ENCODE peak calls at places on chromosomes 13 and 19, in seven cellular contexts. L is uterus, D is cardiac muscle cell, S is heart left ventricle, R is foreskin keratinocyte, Q is psoas muscle, A is IMR-90. O is an unnamed sample. For H3K4me1, the result is how much of the 10 kb centered on the place peaks cover.

GRCh38 chr19:10112037-10112751 is 701 bp downstream of the P2RY11 start:
- DNase-seq in L (no peak), D (no peak), S (no peak), R (no peak), Q (no peak), A (no peak), O (no peak)

GRCh38 chr19:2394669-2395292 is 32.6 kb downstream of the TIMM13 start:
- DNase-seq in L (no peak), D (no peak), S (no peak), R (no peak), Q (no peak), A (no peak), O (no peak)

GRCh38 chr13:31761951-31762350 is 22.6 kb downstream of the RXFP2 start:
- DNase-seq in L (no peak), D (no peak), S (no peak), R (no peak), Q (no peak), A (peak), O (no peak)

GRCh38 chr19:57071414-57071813 is 48.4 kb upstream of the USP29 start:
- DNase-seq in L (no peak), D (no peak), S (no peak), R (no peak), Q (no peak), A (no peak), O (no peak)

GRCh38 chr13:108662528-108662927 is 33.1 kb downstream of the MYO16 start:
- DNase-seq in L (no peak), D (no peak), S (no peak), R (no peak), Q (no peak), A (no peak), O (no peak)

GRCh38 chr13:34803756-34804155 is 138.3 kb upstream of the NBEA start:
- DNase-seq in L (no peak), D (no peak), S (no peak), R (no peak), Q (no peak), A (no peak), O (no peak)

GRCh38 chr13:113666324-113666660 is 727 bp upstream of the GRK1 start:
- DNase-seq in L (peak), D (no peak), S (no peak), R (no peak), Q (no peak), A (no peak), O (no peak)

GRCh38 chr19:51798127-51798526 is 3.2 kb downstream of the FPR3 start:
- DNase-seq in L (no peak), D (no peak), S (no peak), R (no peak), Q (no peak), A (no peak), O (no peak)

GRCh38 chr19:4197228-4197624 is 14.7 kb downstream of the ANKRD24 start:
- DNase-seq in L (no peak), D (no peak), S (no peak), R (no peak), Q (no peak), A (no peak), O (no peak)
- TF ChIP-seq CTCF in L (no peak), D (no peak), S (no peak), R (no peak), Q (no peak), A (no peak), O (no peak)

GRCh38 chr19:35000338-35000646 is 169 bp downstream of the GRAMD1A start:
- DNase-seq in L (no peak), D (no peak), S (no peak), R (no peak), Q (no peak), A (no peak), O (no peak)
- H3K4me1 ChIP-seq in L (under half), D (under half), S (half or more), R (under half), Q (under half), A (under half), O (under half)

DNA sequence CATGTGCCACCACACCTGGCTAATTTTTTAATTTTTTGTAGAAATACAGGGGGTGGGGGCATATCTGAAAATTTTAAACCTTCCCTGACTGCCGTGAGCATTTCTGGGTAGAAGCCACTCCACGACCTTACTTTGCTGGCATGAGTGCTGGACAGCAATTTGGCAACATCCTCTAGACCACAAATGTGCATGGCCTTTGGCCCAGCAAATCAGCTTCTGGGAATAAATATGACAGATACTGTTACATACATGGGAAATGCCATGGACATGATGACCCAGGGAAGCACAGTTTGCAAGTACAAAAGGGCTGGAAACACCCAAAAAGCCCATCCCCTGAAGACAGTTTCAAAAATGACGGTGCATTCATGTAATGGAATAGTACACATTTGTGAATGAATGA is 3.2 kb upstream of the PVR start:
- DNase-seq in L (no peak), D (no peak), S (no peak), R (no peak), Q (no peak), A (peak), O (no peak)
- H3K27ac ChIP-seq in L (no peak), D (no peak), S (no peak), R (no peak), Q (peak), A (no peak), O (no peak)

GRCh38 chr13:82749551-82749950 is 1132.7 kb downstream of the SLITRK1 start:
- DNase-seq in L (no peak), D (no peak), S (no peak), R (no peak), Q (no peak), A (peak), O (no peak)
- TF ChIP-seq CTCF in L (no peak), D (no peak), S (no peak), R (no peak), Q (no peak), A (no peak), O (no peak)

DNA sequence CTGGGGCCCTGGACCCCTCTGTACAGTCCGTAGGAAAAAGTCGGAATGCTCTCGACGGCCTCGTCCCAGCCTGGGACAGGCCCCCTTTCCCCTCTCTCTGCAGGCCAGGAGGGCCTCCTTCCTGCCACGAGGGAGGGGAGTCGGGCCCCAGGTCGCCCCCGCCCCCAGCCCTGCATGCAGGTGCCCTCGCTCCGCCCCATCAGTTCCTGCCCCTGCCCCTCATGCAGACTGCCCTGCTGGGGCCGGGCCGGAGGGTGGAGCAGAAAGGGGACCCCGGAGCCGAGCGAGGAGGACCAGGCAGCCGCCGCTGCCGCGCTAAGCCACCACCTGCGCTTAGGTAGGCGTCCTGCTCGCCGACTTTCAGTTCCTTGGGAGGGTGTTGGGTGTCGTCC is 7.3 kb downstream of the LYL1 start:
- DNase-seq in L (no peak), D (no peak), S (peak), R (no peak), Q (no peak), A (no peak), O (no peak)
- H3K4me1 ChIP-seq in L (under half), D (under half), S (half or more), R (under half), Q (under half), A (under half), O (under half)

GRCh38 chr19:46211201-46211881 is 18.2 kb upstream of the IGFL1 start:
- DNase-seq in L (no peak), D (peak), S (no peak), R (peak), Q (peak), A (no peak), O (no peak)
- H3K27ac ChIP-seq in L (no peak), D (peak), S (no peak), R (peak), Q (peak), A (no peak), O (no peak)

O was measured in thoracic aorta.